ENCODE peak calls at places on chromosomes 3 and 15, in four cellular contexts. T is neural progenitor cell, L is H9, C is fibroblast of lung. Y is an unnamed sample. For H3K4me1, the result is how much of the 10 kb centered on the place peaks cover.

GRCh38 chr3:66598168-66598567 is 97.3 kb upstream of the LRIG1 start:
- DNase-seq in T (no peak), C (peak), L (no peak), Y (no peak)

GRCh38 chr3:17412950-17413530 is 329.4 kb downstream of the TBC1D5 start:
- DNase-seq in L (no peak), C (peak), T (peak), Y (peak)

GRCh38 chr3:4394048-4394447 is 73.0 kb downstream of the SUMF1 start:
- DNase-seq in C (peak), T (no peak), L (no peak), Y (no peak)

GRCh38 chr3:11379824-11380281 is 107.7 kb downstream of the ATG7 start:
- DNase-seq in C (peak), L (no peak), T (no peak), Y (no peak)

GRCh38 chr15:52383100-52383588 is 87.5 kb upstream of the MYO5C start:
- DNase-seq in C (peak), T (no peak), L (no peak), Y (peak)

GRCh38 chr3:159005148-159005547 is 203.3 kb downstream of the MFSD1 start:
- DNase-seq in C (no peak), L (no peak), T (no peak), Y (no peak)

GRCh38 chr3:4425707-4426106 is 41.4 kb downstream of the SUMF1 start:
- DNase-seq in L (no peak), T (no peak), C (peak), Y (no peak)

GRCh38 chr3:157499342-157499963 is 3.8 kb downstream of the VEPH1 start:
- DNase-seq in T (peak), L (peak), C (peak), Y (no peak)

GRCh38 chr3:82354181-82354696 is 592.8 kb upstream of the GBE1 start:
- DNase-seq in L (no peak), C (no peak), T (no peak), Y (no peak)

GRCh38 chr3:193945126-193945525 is 190.8 kb upstream of the HES1 start:
- DNase-seq in C (peak), L (no peak), T (no peak), Y (no peak)
- H3K4me1 ChIP-seq in C (under half), L (under half), T (half or more), Y (under half)

GRCh38 chr15:83853232-83853631 is 199.3 kb downstream of the ADAMTSL3 start:
- DNase-seq in L (no peak), C (no peak), T (no peak), Y (no peak)

GRCh38 chr15:83854314-83854713 is 200.4 kb downstream of the ADAMTSL3 start:
- DNase-seq in L (no peak), C (peak), T (no peak), Y (no peak)

GRCh38 chr15:83848315-83849050 is 194.6 kb downstream of the ADAMTSL3 start:
- DNase-seq in T (no peak), L (no peak), C (peak), Y (no peak)

GRCh38 chr15:83850015-83850414 is 196.1 kb downstream of the ADAMTSL3 start:
- DNase-seq in T (peak), L (no peak), C (no peak), Y (no peak)

DNA sequence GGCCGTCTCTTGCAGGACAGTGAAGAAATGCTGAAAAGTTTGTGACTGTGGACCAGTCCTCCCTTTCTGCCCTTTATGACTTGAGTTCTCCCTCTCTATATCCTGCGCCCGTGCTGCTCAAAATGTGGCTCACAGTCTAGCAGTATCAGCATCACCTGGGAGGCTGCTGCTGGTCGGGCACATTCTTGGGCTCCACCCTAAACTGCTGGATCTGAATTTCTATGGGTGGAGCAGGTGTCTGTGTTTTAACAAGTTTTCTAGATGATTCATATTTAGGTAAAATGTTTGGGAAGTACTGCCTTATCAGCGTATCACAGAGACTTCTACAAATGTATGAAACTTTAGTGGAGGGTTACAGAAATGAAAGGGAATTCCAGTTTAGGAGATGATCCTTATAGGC is 196.9 kb downstream of the ADAMTSL3 start:
- DNase-seq in T (no peak), L (no peak), C (no peak), Y (no peak)
- H2AFZ ChIP-seq in T (peak), L (no peak), C (peak), Y (no peak)

GRCh38 chr3:70849911-70850699 is 537.7 kb upstream of the MDFIC2 start:
- DNase-seq in T (no peak), C (peak), L (no peak), Y (no peak)
- H3K27ac ChIP-seq in T (no peak), C (peak), L (no peak), Y (no peak)

GRCh38 chr3:50340404-50341329 is at the start of gene RASSF1:
- DNase-seq in L (peak), T (peak), C (no peak), Y (no peak)

GRCh38 chr3:50345008-50345407 is 524 bp downstream of the ZMYND10 start:
- DNase-seq in T (no peak), L (no peak), C (no peak), Y (no peak)

GRCh38 chr3:50341996-50342732 is 1.5 kb upstream of the RASSF1 start:
- DNase-seq in T (no peak), C (no peak), L (no peak), Y (no peak)

GRCh38 chr3:50341537-50341936 is 901 bp upstream of the RASSF1 start:
- DNase-seq in C (no peak), L (no peak), T (no peak), Y (no peak)

DNA sequence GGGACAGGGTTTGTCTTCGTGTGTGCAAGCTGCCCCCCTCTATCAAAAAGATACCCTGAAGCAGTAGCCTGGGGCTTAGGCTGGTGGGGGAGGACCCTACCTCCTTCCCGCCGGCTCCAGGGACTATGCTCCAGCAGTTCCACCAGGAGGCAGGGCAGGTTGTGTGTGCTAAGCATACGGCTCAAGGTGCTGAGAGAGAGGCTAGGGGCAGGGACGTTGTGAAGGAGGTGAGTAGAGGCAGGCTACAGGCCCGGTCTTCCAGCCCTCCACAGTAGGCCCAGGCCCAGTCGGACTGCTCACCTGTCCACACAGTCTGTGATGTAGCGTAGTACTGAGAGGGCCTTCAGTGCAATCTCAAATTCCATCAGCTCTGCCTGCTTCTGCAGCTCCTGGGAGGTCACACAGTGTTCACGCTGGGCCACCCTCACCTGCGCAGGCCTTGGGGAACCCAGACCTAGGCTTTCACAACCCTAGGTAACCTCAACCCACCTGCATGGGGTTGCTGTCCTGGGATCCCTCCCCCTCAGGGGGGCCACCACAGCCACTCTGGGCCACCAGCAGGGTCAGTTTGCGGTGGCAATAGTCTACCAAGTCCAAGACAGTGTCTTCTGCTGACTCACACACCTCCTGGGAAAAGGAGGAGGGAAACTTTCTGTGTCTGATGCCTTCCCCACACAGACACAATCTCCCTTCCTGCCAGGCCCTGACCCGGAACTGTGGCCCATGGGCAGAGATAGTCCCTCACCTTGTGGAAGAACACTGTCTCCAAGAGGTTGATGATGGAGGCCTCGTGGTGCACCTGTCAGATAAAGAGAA is 2.4 kb upstream of the RASSF1 start:
- DNase-seq in T (peak), C (no peak), L (peak), Y (no peak)
- H3K4me1 ChIP-seq in T (under half), C (under half), L (under half), Y (under half)

GRCh38 chr3:160008979-160009378 is 20.3 kb downstream of the IL12A start:
- DNase-seq in C (no peak), L (no peak), T (no peak), Y (no peak)

GRCh38 chr3:160003520-160004128 is 15.0 kb downstream of the IL12A start:
- DNase-seq in L (peak), C (peak), T (peak), Y (no peak)

GRCh38 chr3:160005004-160005403 is 16.4 kb downstream of the IL12A start:
- DNase-seq in C (no peak), T (no peak), L (no peak), Y (no peak)

GRCh38 chr3:160009525-160009924 is 20.9 kb downstream of the IL12A start:
- DNase-seq in C (no peak), T (no peak), L (no peak), Y (no peak)

GRCh38 chr3:160006282-160007163 is 17.9 kb downstream of the IL12A start:
- DNase-seq in C (peak), L (peak), T (peak), Y (no peak)
- H2AFZ ChIP-seq in C (no peak), L (no peak), T (no peak), Y (peak)

GRCh38 chr15:42034628-42035177 is 13.9 kb upstream of the PLA2G4E start:
- DNase-seq in T (no peak), L (no peak), C (no peak), Y (no peak)
- H3K27ac ChIP-seq in T (no peak), L (peak), C (no peak), Y (peak)

GRCh38 chr15:63196846-63197245 is 7.4 kb downstream of the RAB8B start:
- DNase-seq in L (no peak), T (no peak), C (no peak), Y (no peak)
- H3K4me1 ChIP-seq in L (under half), T (under half), C (under half), Y (half or more)

GRCh38 chr3:46520531-46520930 is 22.8 kb downstream of the RTP3 start:
- DNase-seq in C (no peak), L (no peak), T (no peak), Y (no peak)
- H2AFZ ChIP-seq in C (no peak), L (no peak), T (no peak), Y (no peak)